ENCODE peak calls at places on chromosomes 11 and 22, in four cellular contexts. One of them, this sample, is unnamed.

GRCh38 chr11:128397362-128397761 is 190.0 kb downstream of the ETS1 start:
- DNase-seq in germinal center: no peak
- DNase-seq in NCI-H774: no peak
- DNase-seq in HCT116: no peak
- DNase-seq in this sample: no peak

GRCh38 chr22:39658367-39658766 is 87.8 kb downstream of the CACNA1I start:
- DNase-seq in germinal center: no peak
- DNase-seq in NCI-H774: no peak
- DNase-seq in HCT116: no peak
- DNase-seq in this sample: no peak

GRCh38 chr11:111603633-111604130 is 1.4 kb downstream of the SIK2 start:
- DNase-seq in germinal center: no peak
- DNase-seq in NCI-H774: no peak
- DNase-seq in HCT116: no peak
- DNase-seq in this sample: no peak

GRCh38 chr11:99316761-99317475 is 296.2 kb downstream of the CNTN5 start:
- DNase-seq in germinal center: no peak
- DNase-seq in NCI-H774: no peak
- DNase-seq in HCT116: no peak
- DNase-seq in this sample: no peak

GRCh38 chr11:36377759-36378553 is 81.9 kb downstream of the PRR5L start:
- DNase-seq in germinal center: no peak
- DNase-seq in NCI-H774: no peak
- DNase-seq in HCT116: no peak
- DNase-seq in this sample: no peak

GRCh38 chr22:24284747-24285203 is 14.1 kb downstream of the SPECC1L start:
- DNase-seq in germinal center: no peak
- DNase-seq in NCI-H774: no peak
- DNase-seq in HCT116: peak; percentile 70
- DNase-seq in this sample: no peak

GRCh38 chr11:23509023-23509422 is 648.7 kb upstream of the CCDC179 start:
- DNase-seq in germinal center: no peak
- DNase-seq in NCI-H774: no peak
- DNase-seq in HCT116: no peak
- DNase-seq in this sample: no peak

GRCh38 chr11:65862191-65862735 is 2.0 kb downstream of the MUS81 start:
- DNase-seq in germinal center: no peak
- DNase-seq in NCI-H774: no peak
- DNase-seq in HCT116: no peak
- DNase-seq in this sample: no peak

GRCh38 chr11:120212259-120212888 is 1.5 kb downstream of the OAF start:
- DNase-seq in germinal center: no peak
- DNase-seq in NCI-H774: no peak
- DNase-seq in HCT116: no peak
- DNase-seq in this sample: no peak

GRCh38 chr11:72787262-72788104 is 6.4 kb downstream of the STARD10 start:
- DNase-seq in germinal center: peak; percentile 70
- DNase-seq in NCI-H774: peak; percentile 51
- DNase-seq in HCT116: no peak
- DNase-seq in this sample: no peak

GRCh38 chr11:93216511-93217121 is 18.8 kb upstream of the SLC36A4 start:
- DNase-seq in germinal center: no peak
- DNase-seq in NCI-H774: peak; percentile 99
- DNase-seq in HCT116: no peak
- DNase-seq in this sample: no peak

GRCh38 chr22:43185860-43186261 is 1.1 kb downstream of the TTLL12 start:
- DNase-seq in germinal center: no peak
- DNase-seq in NCI-H774: no peak
- DNase-seq in HCT116: peak; percentile 29
- DNase-seq in this sample: no peak

GRCh38 chr11:102836290-102836875 is 7.0 kb downstream of the MMP3 start:
- DNase-seq in germinal center: no peak
- DNase-seq in NCI-H774: no peak
- DNase-seq in HCT116: no peak
- DNase-seq in this sample: no peak